ENCODE peak calls at places on chromosomes 5 and 9, in six cellular contexts. T is H9, G is neuronal stem cell, Q is mesendoderm, A is H1, V is IMR-90. L is an unnamed sample.

GRCh38 chr5:36722913-36723312 is 116.5 kb downstream of the SLC1A3 start:
- DNase-seq in V (peak; percentile 10), Q (no peak), A (no peak), T (no peak), G (no peak), L (no peak)

GRCh38 chr9:94874316-94874715 is 147.8 kb downstream of the AOPEP start:
- DNase-seq in T (no peak), Q (no peak), V (peak; percentile 84), A (no peak), G (no peak), L (no peak)

GRCh38 chr9:14746655-14747054 is 24.1 kb upstream of the CER1 start:
- DNase-seq in A (no peak), Q (no peak), V (no peak), T (no peak), G (no peak), L (no peak)

GRCh38 chr5:81021951-81022687 is 62.0 kb downstream of the RASGRF2 start:
- DNase-seq in V (no peak), Q (no peak), T (no peak), G (no peak), A (no peak), L (no peak)

GRCh38 chr5:151745071-151745705 is 13.2 kb downstream of the ATOX1 start:
- DNase-seq in T (no peak), Q (no peak), G (no peak), V (peak; percentile 81), A (no peak), L (peak; percentile 89)

GRCh38 chr5:146520731-146521130 is 4.7 kb upstream of the GPR151 start:
- DNase-seq in A (no peak), G (no peak), V (no peak), Q (peak; percentile 45), T (no peak), L (no peak)

GRCh38 chr5:59813761-59814562 is 79.6 kb downstream of the PDE4D start:
- DNase-seq in V (peak; percentile 67), A (no peak), G (peak; percentile 54), T (no peak), Q (peak; percentile 80), L (peak; percentile 82)

GRCh38 chr9:22098636-22099332 is 89.7 kb upstream of the CDKN2B start:
- DNase-seq in G (no peak), V (no peak), A (no peak), T (no peak), Q (no peak), L (peak; percentile 36)

GRCh38 chr5:112245616-112246015 is 173.5 kb downstream of the EPB41L4A start:
- DNase-seq in T (peak; percentile 40), A (no peak), V (no peak), Q (peak; percentile 69), G (peak; percentile 35), L (no peak)

GRCh38 chr9:125119643-125120286 is 23.6 kb downstream of the SCAI start:
- DNase-seq in V (peak; percentile 55), A (no peak), G (no peak), Q (peak; percentile 31), T (no peak), L (peak; percentile 45)

GRCh38 chr5:135521964-135522363 is 13.8 kb downstream of the NEUROG1 start:
- DNase-seq in T (no peak), G (no peak), A (no peak), Q (no peak), V (no peak), L (no peak)

GRCh38 chr9:130834371-130835311 is at the start of gene ABL1:
- DNase-seq in T (peak; percentile 61), V (peak; percentile 85), A (no peak), G (peak; percentile 58), Q (peak; percentile 81), L (peak; percentile 88)

GRCh38 chr9:133238851-133239532 is 29.9 kb upstream of the OBP2B start:
- DNase-seq in T (peak; percentile 94), V (peak; percentile 19), G (peak; percentile 54), Q (peak; percentile 97), A (peak; percentile 86), L (peak; percentile 73)

GRCh38 chr9:18726546-18726945 is 252.6 kb downstream of the ADAMTSL1 start:
- DNase-seq in A (no peak), G (no peak), Q (no peak), T (no peak), V (peak; percentile 64), L (peak; percentile 33)

GRCh38 chr5:104800440-104801048 is 1238.0 kb upstream of the NUDT12 start:
- DNase-seq in Q (peak; percentile 71), A (peak; percentile 2), T (peak; percentile 40), G (no peak), V (no peak), L (no peak)

GRCh38 chr9:111661802-111662491 is 542 bp downstream of the GNG10 start:
- DNase-seq in V (peak; percentile 13), T (peak; percentile 48), Q (peak; percentile 68), A (no peak), G (peak; percentile 65), L (peak; percentile 62)

GRCh38 chr5:72234265-72234700 is 85.8 kb downstream of the MRPS27 start:
- DNase-seq in Q (peak; percentile 55), A (no peak), G (no peak), V (peak; percentile 73), T (no peak), L (peak; percentile 62)

GRCh38 chr5:97412959-97413358 is 229.9 kb upstream of the RIOK2 start:
- DNase-seq in G (no peak), A (no peak), Q (no peak), T (no peak), V (no peak), L (no peak)

GRCh38 chr5:122473941-122474340 is 161.9 kb downstream of the SNCAIP start:
- DNase-seq in T (no peak), G (no peak), V (no peak), Q (no peak), A (no peak), L (no peak)

GRCh38 chr9:93092171-93092991 is 3.6 kb upstream of the CARD19 start:
- DNase-seq in Q (no peak), T (peak; percentile 19), A (no peak), G (no peak), V (no peak), L (no peak)

GRCh38 chr9:18979367-18979766 is 53.6 kb downstream of the SAXO1 start:
- DNase-seq in T (no peak), G (no peak), A (no peak), Q (peak; percentile 62), V (peak; percentile 71), L (peak; percentile 6)

GRCh38 chr5:149895416-149896345 is 48.9 kb downstream of the PDE6A start:
- DNase-seq in G (no peak), A (no peak), Q (no peak), V (peak; percentile 10), T (no peak), L (peak; percentile 41)

GRCh38 chr5:72167790-72168189 is 60.5 kb downstream of the MAP1B start:
- DNase-seq in Q (no peak), A (no peak), V (no peak), G (no peak), T (no peak), L (no peak)

GRCh38 chr9:91391426-91392217 is 29.9 kb upstream of the AUH start:
- DNase-seq in V (no peak), A (no peak), G (no peak), Q (no peak), T (no peak), L (no peak)

GRCh38 chr9:111483419-111483861 is 743 bp downstream of the ECPAS start:
- DNase-seq in V (no peak), Q (no peak), A (no peak), T (no peak), G (peak; percentile 39), L (no peak)

GRCh38 chr5:42148813-42149212 is 223.7 kb downstream of the FBXO4 start:
- DNase-seq in V (no peak), G (no peak), A (no peak), Q (no peak), T (no peak), L (no peak)

GRCh38 chr9:16710888-16711287 is 159.6 kb downstream of the BNC2 start:
- DNase-seq in V (no peak), T (peak; percentile 51), G (no peak), Q (peak; percentile 46), A (no peak), L (peak; percentile 29)

GRCh38 chr5:64509798-64510197 is 4.0 kb downstream of the RGS7BP start:
- DNase-seq in A (no peak), V (no peak), Q (no peak), G (no peak), T (no peak), L (no peak)

GRCh38 chr5:122192883-122193496 is 63.6 kb downstream of the ZNF474 start:
- DNase-seq in A (no peak), T (no peak), G (peak; percentile 48), V (peak; percentile 79), Q (peak; percentile 75), L (peak; percentile 71)

GRCh38 chr9:129751841-129752801 is 721 bp downstream of the PTGES start:
- DNase-seq in A (no peak), Q (no peak), G (no peak), T (no peak), V (no peak), L (peak; percentile 29)

GRCh38 chr9:129746092-129746760 is 6.6 kb downstream of the PTGES start:
- DNase-seq in A (no peak), Q (no peak), G (no peak), T (no peak), V (no peak), L (no peak)

GRCh38 chr9:129748249-129748648 is 4.6 kb downstream of the PTGES start:
- DNase-seq in Q (no peak), T (no peak), V (peak; percentile 34), A (no peak), G (no peak), L (no peak)

GRCh38 chr9:129750010-129750409 is 2.8 kb downstream of the PTGES start:
- DNase-seq in V (no peak), G (no peak), Q (peak; percentile 91), A (no peak), T (no peak), L (peak; percentile 54)

DNA sequence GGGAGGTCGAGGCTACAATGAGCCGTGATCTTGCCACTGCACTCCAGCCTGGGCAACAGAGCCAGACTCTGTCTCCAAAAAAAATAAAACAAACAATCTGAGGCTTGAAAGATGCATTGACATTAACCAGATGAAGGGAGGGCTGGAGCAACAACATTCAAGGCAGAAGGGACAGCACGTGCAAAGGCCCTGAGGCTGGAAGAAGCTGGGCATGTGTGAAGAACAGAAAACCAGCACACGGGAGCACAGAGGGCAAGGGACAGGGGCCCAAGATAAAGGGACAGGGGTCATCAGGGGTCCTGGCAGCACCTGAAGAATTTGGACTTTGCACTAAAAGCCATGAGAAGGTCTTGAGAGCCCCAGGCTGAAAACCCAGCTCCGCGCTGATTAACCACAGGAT is 3.3 kb downstream of the PTGES start:
- DNase-seq in Q (no peak), T (no peak), A (no peak), V (no peak), G (no peak), L (no peak)
- H3K4ac ChIP-seq in Q (no peak overlapping the region), T (no peak overlapping the region), A (no peak overlapping the region), V (no peak overlapping the region), G (no peak overlapping the region), L (no peak overlapping the region)

GRCh38 chr9:108851138-108851537 is 4.6 kb downstream of the ACTL7B start:
- DNase-seq in Q (no peak), V (no peak), A (no peak), G (no peak), T (no peak), L (no peak)
- H2BK15ac ChIP-seq in Q (no peak overlapping the region), V (no peak overlapping the region), A (no peak overlapping the region), G (no peak overlapping the region), T (no peak overlapping the region), L (no peak overlapping the region)

GRCh38 chr5:174354571-174354970 is 309.1 kb downstream of the NSG2 start:
- DNase-seq in A (no peak), V (no peak), G (no peak), T (no peak), Q (no peak), L (no peak)
- H3K4ac ChIP-seq in A (no peak overlapping the region), V (no peak overlapping the region), G (no peak overlapping the region), T (no peak overlapping the region), Q (no peak overlapping the region), L (no peak overlapping the region)

GRCh38 chr9:137215196-137215986 is 6.6 kb downstream of the RNF208 start:
- DNase-seq in T (no peak), A (no peak), G (no peak), V (no peak), Q (no peak), L (no peak)
- H2BK15ac ChIP-seq in T (no peak overlapping the region), A (no peak overlapping the region), G (no peak overlapping the region), V (no peak overlapping the region), Q (no peak overlapping the region), L (no peak overlapping the region)

L was measured in mesenchymal stem cell.